ENCODE peak calls at places on chromosomes 5 and 9, in five cellular contexts. X, B, L, A and U are unnamed samples.

GRCh38 chr9:91495450-91495849 is 71.8 kb upstream of the NFIL3 start:
- DNase-seq in X (no peak), B (no peak), L (no peak), A (no peak), U (no peak)

GRCh38 chr5:159657766-159658165 is 258.5 kb upstream of the ADRA1B start:
- DNase-seq in X (no peak), B (no peak), L (no peak), A (no peak), U (no peak)

GRCh38 chr9:130421802-130422276 is 22.9 kb upstream of the ASS1 start:
- DNase-seq in X (no peak), B (peak), L (no peak), A (peak), U (no peak)

GRCh38 chr9:117073539-117074336 is 341.1 kb downstream of the ASTN2 start:
- DNase-seq in X (peak), B (peak), L (peak), A (peak), U (no peak)

GRCh38 chr9:5626727-5627634 is 1.9 kb upstream of the RIC1 start:
- DNase-seq in X (no peak), B (no peak), L (peak), A (no peak), U (peak)

GRCh38 chr9:96420468-96421219 is 2.5 kb upstream of the ZNF367 start:
- DNase-seq in X (peak), B (no peak), L (no peak), A (no peak), U (peak)

GRCh38 chr9:99478469-99479027 is 256.5 kb downstream of the SEC61B start:
- DNase-seq in X (no peak), B (no peak), L (no peak), A (no peak), U (no peak)

GRCh38 chr9:89684912-89685636 is 80.3 kb downstream of the GADD45G start:
- DNase-seq in X (no peak), B (no peak), L (no peak), A (no peak), U (no peak)

GRCh38 chr5:54851449-54851848 is 133.9 kb downstream of the ESM1 start:
- DNase-seq in X (no peak), B (no peak), L (no peak), A (no peak), U (no peak)

GRCh38 chr9:84397151-84397728 is 56.7 kb upstream of the SLC28A3 start:
- DNase-seq in X (peak), B (peak), L (peak), A (peak), U (peak)

GRCh38 chr5:81134066-81134465 is 99.1 kb upstream of the CKMT2 start:
- DNase-seq in X (no peak), B (no peak), L (no peak), A (no peak), U (no peak)

GRCh38 chr9:962023-962422 is 14.4 kb upstream of the DMRT3 start:
- DNase-seq in X (no peak), B (no peak), L (no peak), A (no peak), U (no peak)

GRCh38 chr5:96742519-96742918 is 65.2 kb downstream of the ERAP1 start:
- DNase-seq in X (no peak), B (no peak), L (no peak), A (no peak), U (no peak)

GRCh38 chr5:110414360-110414759 is 312.1 kb downstream of the TMEM232 start:
- DNase-seq in X (peak), B (no peak), L (no peak), A (no peak), U (no peak)

GRCh38 chr5:141382469-141383294 is at the start of gene PCDHGA7:
- DNase-seq in X (no peak), B (no peak), L (no peak), A (no peak), U (no peak)

GRCh38 chr5:31049461-31049860 is 144.0 kb upstream of the CDH6 start:
- DNase-seq in X (no peak), B (no peak), L (no peak), A (no peak), U (no peak)

GRCh38 chr5:168464214-168464613 is 22.1 kb upstream of the RARS1 start:
- DNase-seq in X (no peak), B (no peak), L (no peak), A (no peak), U (no peak)

GRCh38 chr9:967851-968641 is 8.4 kb upstream of the DMRT3 start:
- DNase-seq in X (no peak), B (peak), L (no peak), A (peak), U (no peak)

GRCh38 chr5:82204567-82204966 is 73.6 kb downstream of the RPS23 start:
- DNase-seq in X (no peak), B (no peak), L (no peak), A (no peak), U (no peak)

GRCh38 chr9:14780251-14780650 is 57.7 kb upstream of the CER1 start:
- DNase-seq in X (no peak), B (no peak), L (no peak), A (no peak), U (no peak)

GRCh38 chr5:158976035-158976434 is 123.7 kb downstream of the EBF1 start:
- DNase-seq in X (no peak), B (no peak), L (no peak), A (no peak), U (no peak)

GRCh38 chr5:54656261-54656728 is 138.7 kb downstream of the SNX18 start:
- DNase-seq in X (no peak), B (no peak), L (no peak), A (no peak), U (no peak)

GRCh38 chr5:150502106-150502505 is 5.8 kb upstream of the NDST1 start:
- DNase-seq in X (no peak), B (no peak), L (no peak), A (no peak), U (no peak)

GRCh38 chr9:70420267-70421019 is 6.0 kb upstream of the KLF9 start:
- DNase-seq in X (peak), B (peak), L (peak), A (peak), U (no peak)

GRCh38 chr9:29437515-29437914 is 1864.2 kb upstream of the C9orf72 start:
- DNase-seq in X (no peak), B (no peak), L (no peak), A (no peak), U (no peak)

GRCh38 chr9:29440449-29440848 is 1867.2 kb upstream of the C9orf72 start:
- DNase-seq in X (no peak), B (no peak), L (no peak), A (no peak), U (no peak)

GRCh38 chr9:29439961-29440360 is 1866.7 kb upstream of the C9orf72 start:
- DNase-seq in X (no peak), B (no peak), L (no peak), A (no peak), U (no peak)
- TF ChIP-seq ATF2 in X (no peak), B (no peak), L (no peak), A (no peak), U (no peak)

DNA sequence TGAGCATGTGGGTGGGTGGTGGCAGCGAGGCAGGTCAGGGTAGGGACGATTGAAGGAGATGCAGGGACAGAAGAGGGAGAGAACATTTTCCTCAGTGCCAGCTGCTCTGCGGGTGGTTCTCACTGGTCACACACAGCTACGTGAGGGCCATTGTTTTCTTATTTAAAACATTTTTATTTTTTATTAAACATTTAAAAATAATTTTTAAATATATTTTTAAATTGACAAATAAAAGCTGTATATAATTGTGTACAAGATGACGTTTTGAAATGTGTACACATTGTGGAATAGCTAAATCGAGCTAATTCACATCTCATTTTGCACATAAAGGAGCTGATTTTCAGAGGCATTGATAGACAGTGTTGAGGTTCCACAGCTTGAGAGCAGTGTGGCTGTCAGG is 14.0 kb downstream of the FAM240B start:
- DNase-seq in X (no peak), B (no peak), L (no peak), A (no peak), U (no peak)
- TF ChIP-seq ATF2 in X (no peak), B (no peak), L (no peak), A (no peak), U (no peak)

DNA sequence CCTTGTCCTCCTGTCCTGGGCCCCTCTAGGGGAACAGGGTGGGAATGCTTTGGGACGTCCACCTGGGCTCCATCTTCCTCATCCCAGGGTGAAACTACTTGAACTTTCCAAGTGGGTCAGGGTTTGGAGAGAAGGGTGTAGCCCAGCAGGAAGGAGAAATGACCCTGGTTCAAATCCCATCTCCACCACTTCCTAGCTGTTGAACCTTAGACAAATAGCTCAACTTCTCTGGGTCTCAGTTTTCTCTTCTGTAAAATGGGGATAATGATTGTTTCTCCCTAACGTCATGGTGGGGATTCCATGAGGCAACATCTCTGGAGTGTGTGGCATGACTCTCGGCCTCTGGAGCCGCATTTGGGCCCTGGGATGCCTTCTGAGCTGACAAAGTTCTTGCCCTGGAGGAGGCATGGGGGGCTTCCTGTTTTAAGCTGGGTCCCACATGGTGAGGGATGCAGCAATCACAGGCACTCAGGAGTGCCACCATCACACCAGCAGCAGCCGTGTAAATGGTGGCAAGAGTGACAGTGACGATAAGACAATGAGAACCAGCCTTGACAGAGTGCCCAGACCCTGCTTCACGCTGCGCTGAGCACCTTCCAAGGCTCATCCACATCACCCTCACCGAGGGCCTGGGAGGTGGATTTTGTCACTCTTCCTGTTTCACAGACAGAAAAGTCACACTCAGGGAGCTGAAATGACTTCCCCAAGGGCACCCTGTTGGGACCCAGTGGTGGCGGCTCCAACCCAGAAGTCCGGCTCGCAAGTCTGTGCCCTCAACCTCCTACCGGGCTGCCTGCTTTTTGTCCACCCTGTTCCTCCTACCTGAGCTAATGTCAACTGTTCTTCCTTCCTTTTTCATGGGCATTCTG is 69.5 kb upstream of the IER5L start:
- DNase-seq in X (no peak), B (no peak), L (no peak), A (no peak), U (no peak)
- TF ChIP-seq ATF2 in X (no peak), B (no peak), L (no peak), A (no peak), U (no peak)

DNA sequence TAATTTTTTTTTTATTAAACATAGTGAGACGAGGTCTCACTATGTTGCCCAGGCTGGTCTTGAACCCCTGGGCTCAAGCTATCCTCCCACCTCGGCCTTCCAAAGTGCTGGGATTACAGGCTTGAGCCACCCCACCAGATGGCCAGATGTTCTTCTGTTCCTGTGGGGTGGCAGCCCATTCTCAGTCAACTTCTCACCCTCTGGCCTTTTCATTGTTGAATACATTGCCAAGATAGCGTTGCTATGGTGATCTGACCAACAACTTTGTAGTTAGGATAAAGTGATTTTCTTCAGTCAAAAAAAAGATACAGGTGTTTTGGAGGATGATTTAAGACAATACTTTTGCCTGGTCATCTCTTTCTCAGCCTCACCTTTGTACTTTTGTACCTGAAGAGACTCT is 109.1 kb downstream of the EGFLAM start:
- DNase-seq in X (no peak), B (no peak), L (no peak), A (no peak), U (no peak)
- TF ChIP-seq ATF2 in X (no peak), B (no peak), L (no peak), A (no peak), U (no peak)